ENCODE peak calls at places on chromosomes 7 and 10, in four cellular contexts. One of them, this sample, is unnamed.
A peak's percentile ranks its signal among the peaks of the same experiment; 100 is the strongest.

GRCh38 chr7:16026253-16027020 is 340.0 kb upstream of the MEOX2 start:
- DNase-seq in GM12878: no peak
- DNase-seq in HepG2: no peak
- DNase-seq in K562: no peak
- DNase-seq in this sample: no peak

GRCh38 chr7:8085420-8085819 is 116.8 kb downstream of the GLCCI1 start:
- DNase-seq in GM12878: no peak
- DNase-seq in HepG2: no peak
- DNase-seq in K562: no peak
- DNase-seq in this sample: no peak

GRCh38 chr10:132006966-132007365 is 25.2 kb upstream of the BNIP3 start:
- DNase-seq in GM12878: no peak
- DNase-seq in HepG2: no peak
- DNase-seq in K562: no peak
- DNase-seq in this sample: peak; percentile 41

GRCh38 chr7:5646846-5647245 is 134.6 kb downstream of the RNF216 start:
- DNase-seq in GM12878: no peak
- DNase-seq in HepG2: no peak
- DNase-seq in K562: no peak
- DNase-seq in this sample: no peak

GRCh38 chr7:111083423-111083822 is 7.5 kb upstream of the LRRN3 start:
- DNase-seq in GM12878: peak; percentile 88
- DNase-seq in HepG2: no peak
- DNase-seq in K562: no peak
- DNase-seq in this sample: no peak

GRCh38 chr7:102195361-102195760 is 91.3 kb upstream of the SH2B2 start:
- DNase-seq in GM12878: no peak
- DNase-seq in HepG2: no peak
- DNase-seq in K562: no peak
- DNase-seq in this sample: no peak

GRCh38 chr10:3139135-3139910 is 33.3 kb downstream of the PITRM1 start:
- DNase-seq in GM12878: no peak
- DNase-seq in HepG2: peak; percentile 6
- DNase-seq in K562: no peak
- DNase-seq in this sample: no peak

GRCh38 chr10:126247454-126247975 is 140.8 kb downstream of the ADAM12 start:
- DNase-seq in GM12878: no peak
- DNase-seq in HepG2: no peak
- DNase-seq in K562: no peak
- DNase-seq in this sample: no peak

GRCh38 chr7:22251284-22251683 is 105.7 kb downstream of the RAPGEF5 start:
- DNase-seq in GM12878: no peak
- DNase-seq in HepG2: no peak
- DNase-seq in K562: no peak
- DNase-seq in this sample: no peak

GRCh38 chr7:32379486-32380115 is 110.6 kb downstream of the LSM5 start:
- DNase-seq in GM12878: no peak
- DNase-seq in HepG2: no peak
- DNase-seq in K562: no peak
- DNase-seq in this sample: no peak

GRCh38 chr7:19834566-19834965 is 61.1 kb upstream of the TMEM196 start:
- DNase-seq in GM12878: no peak
- DNase-seq in HepG2: no peak
- DNase-seq in K562: no peak
- DNase-seq in this sample: no peak

GRCh38 chr7:1106063-1106782 is 18.3 kb downstream of the GPER1 start:
- DNase-seq in GM12878: no peak
- DNase-seq in HepG2: no peak
- DNase-seq in K562: no peak
- DNase-seq in this sample: no peak

GRCh38 chr10:95289003-95289920 is 1.5 kb downstream of the PDLIM1 start:
- DNase-seq in GM12878: no peak
- DNase-seq in HepG2: no peak
- DNase-seq in K562: peak; percentile 40
- DNase-seq in this sample: peak; percentile 39

GRCh38 chr7:109259151-109259550 is 689.5 kb downstream of the DNAJB9 start:
- DNase-seq in GM12878: no peak
- DNase-seq in HepG2: no peak
- DNase-seq in K562: no peak
- DNase-seq in this sample: no peak

GRCh38 chr7:130473289-130473688 is 18.6 kb upstream of the MEST start:
- DNase-seq in GM12878: no peak
- DNase-seq in HepG2: no peak
- DNase-seq in K562: no peak
- DNase-seq in this sample: no peak

GRCh38 chr10:125148021-125148439 is 12.3 kb downstream of the CTBP2 start:
- DNase-seq in GM12878: no peak
- DNase-seq in HepG2: no peak
- DNase-seq in K562: no peak
- DNase-seq in this sample: peak; percentile 8

GRCh38 chr10:53597835-53598251 is 825.3 kb upstream of the MBL2 start:
- DNase-seq in GM12878: no peak
- DNase-seq in HepG2: no peak
- DNase-seq in K562: no peak
- DNase-seq in this sample: no peak

GRCh38 chr7:50869108-50869716 is 86.5 kb upstream of the GRB10 start:
- DNase-seq in GM12878: no peak
- DNase-seq in HepG2: peak; percentile 8
- DNase-seq in K562: no peak
- DNase-seq in this sample: no peak

GRCh38 chr10:112039823-112040222 is 143.7 kb downstream of the GPAM start:
- DNase-seq in GM12878: no peak
- DNase-seq in HepG2: no peak
- DNase-seq in K562: no peak
- DNase-seq in this sample: no peak

GRCh38 chr7:28755255-28755654 is 202.9 kb downstream of the TRIL start:
- DNase-seq in GM12878: no peak
- DNase-seq in HepG2: no peak
- DNase-seq in K562: no peak
- DNase-seq in this sample: no peak

GRCh38 chr10:73865459-73866442 is 8.6 kb downstream of the CAMK2G start:
- DNase-seq in GM12878: no peak
- DNase-seq in HepG2: no peak
- DNase-seq in K562: no peak
- DNase-seq in this sample: no peak

GRCh38 chr10:23417254-23417653 is 21.6 kb upstream of the OTUD1 start:
- DNase-seq in GM12878: no peak
- DNase-seq in HepG2: no peak
- DNase-seq in K562: no peak
- DNase-seq in this sample: no peak

GRCh38 chr10:131844546-131845084 is 56.2 kb upstream of the PPP2R2D start:
- DNase-seq in GM12878: no peak
- DNase-seq in HepG2: no peak
- DNase-seq in K562: no peak
- DNase-seq in this sample: no peak

GRCh38 chr7:97174308-97174707 is 56.8 kb downstream of the SDHAF3 start:
- DNase-seq in GM12878: no peak
- DNase-seq in HepG2: no peak
- DNase-seq in K562: no peak
- DNase-seq in this sample: no peak

GRCh38 chr7:2248984-2249694 is 7.1 kb downstream of the NUDT1 start:
- DNase-seq in GM12878: peak; percentile 48
- DNase-seq in HepG2: no peak
- DNase-seq in K562: no peak
- DNase-seq in this sample: no peak

DNA sequence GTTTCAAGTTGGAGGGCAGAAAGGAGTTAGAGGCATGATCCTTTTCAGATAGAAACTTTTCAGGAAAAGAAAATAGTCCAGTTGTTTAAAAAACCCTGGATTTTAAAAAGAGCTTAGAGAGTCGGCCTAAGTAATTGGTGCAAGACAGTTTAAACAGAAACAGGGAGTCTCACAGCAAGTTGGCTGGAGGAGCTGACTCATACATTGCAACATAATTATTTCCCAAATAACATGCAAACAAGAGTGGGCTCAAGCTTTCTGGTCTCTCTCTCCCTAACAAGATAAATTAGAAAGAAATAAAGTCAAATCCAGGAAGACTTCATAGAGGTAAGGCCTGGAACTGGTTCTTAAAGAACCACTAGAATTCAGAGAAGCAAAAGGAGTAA is 100.3 kb upstream of the AGBL3 start:
- DNase-seq in GM12878: no peak
- DNase-seq in HepG2: peak; percentile 52
- DNase-seq in K562: no peak
- DNase-seq in this sample: no peak
- TF ChIP-seq TCF7 in GM12878: no peak
- TF ChIP-seq TCF7 in HepG2: no peak
- TF ChIP-seq TCF7 in K562: no peak
- TF ChIP-seq TCF7 in this sample: no peak

GRCh38 chr10:97422921-97423420 is 3.0 kb upstream of the PGAM1 start:
- DNase-seq in GM12878: no peak
- DNase-seq in HepG2: no peak
- DNase-seq in K562: no peak
- DNase-seq in this sample: no peak
- TF ChIP-seq TCF7 in GM12878: no peak
- TF ChIP-seq TCF7 in HepG2: no peak
- TF ChIP-seq TCF7 in K562: no peak
- TF ChIP-seq TCF7 in this sample: no peak

GRCh38 chr7:134766779-134767566 is 12.5 kb upstream of the CALD1 start:
- DNase-seq in GM12878: peak; percentile 40
- DNase-seq in HepG2: peak; percentile 7
- DNase-seq in K562: no peak
- DNase-seq in this sample: no peak

GRCh38 chr7:134768243-134768642 is 11.2 kb upstream of the CALD1 start:
- DNase-seq in GM12878: no peak
- DNase-seq in HepG2: no peak
- DNase-seq in K562: no peak
- DNase-seq in this sample: no peak

GRCh38 chr7:134764365-134764764 is 15.1 kb upstream of the CALD1 start:
- DNase-seq in GM12878: no peak
- DNase-seq in HepG2: no peak
- DNase-seq in K562: no peak
- DNase-seq in this sample: no peak

GRCh38 chr7:134770676-134771075 is 8.8 kb upstream of the CALD1 start:
- DNase-seq in GM12878: no peak
- DNase-seq in HepG2: no peak
- DNase-seq in K562: no peak
- DNase-seq in this sample: no peak

DNA sequence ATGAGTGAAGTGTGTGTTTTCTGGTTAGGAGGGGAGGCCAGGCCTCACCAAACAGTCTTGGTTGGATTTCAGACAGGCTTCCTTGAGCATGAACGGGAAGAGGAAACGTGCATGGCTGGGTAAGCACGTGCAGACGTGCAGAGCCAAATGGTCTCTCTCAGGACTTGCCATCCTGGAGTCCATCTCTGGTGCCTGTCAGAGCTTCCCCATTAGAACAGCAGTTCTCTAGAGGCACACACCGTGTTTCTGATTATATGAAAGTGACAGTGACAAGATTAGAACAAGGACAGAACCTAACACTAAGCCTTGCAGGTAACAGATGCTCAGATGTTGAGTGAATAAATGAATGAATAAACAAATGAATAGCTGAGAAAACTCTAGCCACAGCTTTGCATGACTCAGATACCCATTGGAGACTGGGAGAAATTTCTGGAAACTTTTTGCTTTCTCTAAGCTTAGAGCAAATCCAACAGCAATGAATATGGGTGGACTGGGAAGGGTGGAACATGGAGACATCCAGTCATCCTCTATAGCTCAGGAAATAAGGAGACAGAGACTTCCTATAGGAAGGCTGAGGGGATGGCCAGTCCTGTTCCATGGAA is 11.8 kb upstream of the CALD1 start:
- DNase-seq in GM12878: peak; percentile 4
- DNase-seq in HepG2: no peak
- DNase-seq in K562: no peak
- DNase-seq in this sample: no peak
- TF ChIP-seq TCF7 in GM12878: no peak
- TF ChIP-seq TCF7 in HepG2: no peak
- TF ChIP-seq TCF7 in K562: no peak
- TF ChIP-seq TCF7 in this sample: no peak

DNA sequence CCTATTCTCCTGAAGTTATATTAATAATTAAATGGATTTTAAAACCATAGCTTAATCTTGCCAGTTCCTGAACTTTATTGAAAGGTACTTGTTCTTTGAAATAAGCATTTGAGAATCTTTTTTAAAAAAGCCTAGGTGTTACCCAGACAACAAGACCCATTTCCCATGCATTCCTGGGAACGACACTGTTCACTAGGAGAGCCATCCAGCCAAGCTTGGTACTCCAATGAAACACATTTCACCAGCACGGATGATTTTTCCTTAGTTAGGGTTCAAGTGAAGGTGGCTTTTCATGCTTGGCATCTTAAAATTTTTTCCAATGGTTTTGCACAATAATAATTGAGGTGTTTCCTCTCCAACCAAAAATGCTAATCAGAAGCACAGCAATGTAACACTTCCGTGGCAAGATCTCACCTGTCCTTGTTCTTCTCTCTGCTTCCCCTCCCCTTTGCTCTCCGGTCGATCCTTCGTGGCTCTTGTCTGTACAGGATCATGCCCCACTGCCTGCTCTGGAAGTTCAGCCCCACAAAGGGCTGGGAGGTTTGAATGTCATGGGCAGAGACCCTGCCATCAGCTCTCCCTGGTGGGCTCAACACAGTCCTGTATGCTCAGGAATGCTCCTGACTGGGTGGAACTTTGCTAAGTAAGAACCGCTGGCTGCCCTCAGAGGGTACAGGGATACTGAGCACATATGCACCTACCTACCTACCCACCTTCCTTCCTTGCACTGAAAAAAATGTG is 69.7 kb upstream of the AQP1 start:
- DNase-seq in GM12878: no peak
- DNase-seq in HepG2: no peak
- DNase-seq in K562: no peak
- DNase-seq in this sample: no peak
- TF ChIP-seq TCF7 in GM12878: no peak
- TF ChIP-seq TCF7 in HepG2: no peak
- TF ChIP-seq TCF7 in K562: no peak
- TF ChIP-seq TCF7 in this sample: no peak

GRCh38 chr10:133154996-133155778 is 4.8 kb upstream of the KNDC1 start:
- DNase-seq in GM12878: no peak
- DNase-seq in HepG2: no peak
- DNase-seq in K562: no peak
- DNase-seq in this sample: no peak
- TF ChIP-seq TCF7 in GM12878: no peak
- TF ChIP-seq TCF7 in HepG2: no peak
- TF ChIP-seq TCF7 in K562: no peak
- TF ChIP-seq TCF7 in this sample: no peak

DNA sequence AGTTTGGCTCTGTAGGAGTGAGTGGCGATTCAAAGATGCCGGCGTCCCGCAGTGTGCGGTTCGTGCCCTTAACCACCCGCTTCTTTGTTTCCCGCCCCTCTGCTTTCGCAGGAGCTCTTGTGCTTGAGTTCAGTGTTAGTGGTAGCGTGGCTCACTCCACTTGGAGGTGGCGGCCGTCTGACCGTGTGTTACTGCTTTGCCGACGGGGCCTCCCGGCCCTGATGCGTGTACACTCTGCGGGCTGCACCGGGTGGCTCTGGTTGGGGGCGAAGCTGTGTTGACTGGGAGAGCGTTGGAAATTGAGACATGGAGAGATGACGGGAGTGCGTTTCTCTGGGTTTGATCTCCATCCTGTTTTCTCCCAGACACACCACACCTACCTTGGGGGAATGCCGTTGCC is 31.4 kb downstream of the SHH start:
- DNase-seq in GM12878: no peak
- DNase-seq in HepG2: no peak
- DNase-seq in K562: no peak
- DNase-seq in this sample: no peak
- TF ChIP-seq TCF7 in GM12878: no peak
- TF ChIP-seq TCF7 in HepG2: no peak
- TF ChIP-seq TCF7 in K562: no peak
- TF ChIP-seq TCF7 in this sample: no peak